ENCODE peak calls at places on chromosomes 4 and X, in six cellular contexts. T is mesenchymal stem cell, G is H9, M is IMR-90, V is neuronal stem cell, P is H1. K is an unnamed sample.

GRCh38 chrX:120761810-120762209 is 113.9 kb downstream of the CT47B1 start:
- DNase-seq in T (no peak), G (no peak), M (peak), V (no peak), P (no peak), K (peak)

GRCh38 chrX:153909980-153910360 is 5.5 kb downstream of the AVPR2 start:
- DNase-seq in T (no peak), G (no peak), M (no peak), V (no peak), P (no peak), K (no peak)

GRCh38 chrX:69116077-69116476 is 49.2 kb downstream of the PJA1 start:
- DNase-seq in T (no peak), G (no peak), M (no peak), V (no peak), P (no peak), K (peak)

GRCh38 chr4:38510201-38510600 is 153.8 kb upstream of the KLF3 start:
- DNase-seq in T (no peak), G (no peak), M (no peak), V (no peak), P (no peak), K (no peak)

GRCh38 chr4:43757147-43757546 is 691.5 kb downstream of the KCTD8 start:
- DNase-seq in T (no peak), G (peak), M (no peak), V (no peak), P (peak), K (no peak)

GRCh38 chr4:140893939-140894338 is 137.8 kb upstream of the TBC1D9 start:
- DNase-seq in T (no peak), G (no peak), M (peak), V (no peak), P (no peak), K (no peak)

GRCh38 chr4:98663226-98664006 is 5.0 kb upstream of the TSPAN5 start:
- DNase-seq in T (no peak), G (no peak), M (no peak), V (no peak), P (no peak), K (no peak)

GRCh38 chrX:71846429-71846828 is 64.2 kb upstream of the NHSL2 start:
- DNase-seq in T (peak), G (no peak), M (peak), V (no peak), P (no peak), K (no peak)

GRCh38 chr4:88818650-88819470 is 121.2 kb upstream of the NAP1L5 start:
- DNase-seq in T (peak), G (peak), M (peak), V (peak), P (no peak), K (peak)

GRCh38 chr4:81913427-81913878 is 441.7 kb upstream of the RASGEF1B start:
- DNase-seq in T (peak), G (peak), M (peak), V (peak), P (peak), K (peak)

GRCh38 chr4:147286846-147287587 is 193.9 kb upstream of the EDNRA start:
- DNase-seq in T (peak), G (no peak), M (peak), V (no peak), P (no peak), K (peak)

GRCh38 chr4:113636438-113636818 is 125.1 kb downstream of the CAMK2D start:
- DNase-seq in T (no peak), G (no peak), M (no peak), V (no peak), P (no peak), K (no peak)

GRCh38 chr4:176910646-176911045 is 117.9 kb upstream of the VEGFC start:
- DNase-seq in T (no peak), G (no peak), M (no peak), V (no peak), P (no peak), K (no peak)

GRCh38 chr4:76804060-76804459 is 93.9 kb downstream of the SOWAHB start:
- DNase-seq in T (peak), G (no peak), M (no peak), V (no peak), P (no peak), K (no peak)
- H4K8ac ChIP-seq in T (no peak), G (no peak), M (peak), V (no peak), P (no peak), K (no peak)

GRCh38 chr4:7687006-7687405 is 252.3 kb upstream of the PSAPL1 start:
- DNase-seq in T (no peak), G (no peak), M (no peak), V (no peak), P (no peak), K (no peak)
- H3K14ac ChIP-seq in T (no peak), G (no peak), M (no peak), V (no peak), P (no peak), K (no peak)

GRCh38 chr4:186724048-186724860 is 598 bp upstream of the FAT1 start:
- DNase-seq in T (peak), G (peak), M (peak), V (peak), P (no peak), K (peak)
- H4K8ac ChIP-seq in T (peak), G (no peak), M (peak), V (no peak), P (peak), K (peak)

DNA sequence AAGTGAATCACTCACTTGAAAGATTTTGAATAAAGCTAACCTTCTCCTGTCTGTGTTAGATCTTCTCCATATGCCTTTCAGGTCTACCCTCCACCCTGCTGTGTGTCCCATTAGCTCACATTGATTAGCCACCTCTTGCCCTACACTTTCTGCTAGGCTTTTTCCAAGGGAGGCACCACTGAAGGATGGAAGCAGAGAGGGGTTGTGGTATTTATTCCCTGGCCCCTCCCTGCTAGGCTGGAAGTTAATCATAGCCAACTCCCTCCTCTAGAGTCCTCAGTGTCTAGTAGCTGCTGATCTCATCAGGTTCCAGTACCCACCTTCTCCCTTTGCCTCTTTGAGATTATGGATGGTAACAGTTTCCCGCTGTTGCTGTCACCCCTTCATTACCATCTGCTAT is 8.9 kb upstream of the SMIM43 start:
- DNase-seq in T (no peak), G (no peak), M (no peak), V (no peak), P (no peak), K (no peak)
- H3K14ac ChIP-seq in T (no peak), G (no peak), M (peak), V (no peak), P (no peak), K (no peak)

DNA sequence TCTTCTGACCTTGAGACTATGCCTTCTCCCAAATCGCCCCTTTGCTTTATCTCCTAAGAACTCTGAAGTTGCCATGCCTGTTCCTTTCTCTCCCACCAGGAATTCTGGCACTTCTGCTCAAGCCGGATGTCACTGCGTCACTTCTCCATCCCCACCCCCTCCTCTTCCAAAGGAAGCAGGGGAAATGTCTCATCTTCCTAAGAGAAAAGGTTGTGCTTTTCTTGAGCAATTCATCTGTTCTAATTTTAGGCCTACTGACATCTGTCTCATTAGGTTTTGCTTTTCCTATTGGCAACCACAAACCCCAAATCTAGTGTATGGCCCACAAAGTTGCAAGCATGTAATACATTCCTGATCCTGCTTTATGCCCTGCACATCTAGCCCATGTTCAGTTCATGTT is 163.1 kb upstream of the PLAC1 start:
- DNase-seq in T (peak), G (peak), M (peak), V (no peak), P (no peak), K (no peak)
- H4K8ac ChIP-seq in T (no peak), G (no peak), M (peak), V (no peak), P (no peak), K (no peak)

GRCh38 chr4:164755432-164755831 is 1.5 kb downstream of the SMIM31 start:
- DNase-seq in T (no peak), G (no peak), M (no peak), V (no peak), P (no peak), K (no peak)
- H3K14ac ChIP-seq in T (no peak), G (no peak), M (no peak), V (no peak), P (no peak), K (no peak)